ENCODE peak calls at places on chromosomes 12 and 14, in seven cellular contexts. L, G, A, P, X, V and O are unnamed samples.

GRCh38 chr12:40903040-40903439 is 210.8 kb downstream of the CNTN1 start:
- DNase-seq in V (no peak), X (no peak), G (no peak), L (no peak), P (no peak), A (no peak), O (no peak)

GRCh38 chr14:77638738-77639137 is 22.3 kb upstream of the SPTLC2 start:
- DNase-seq in A (peak), V (no peak), L (no peak), P (no peak), X (peak), G (peak), O (no peak)

GRCh38 chr12:131369094-131369845 is 341.6 kb upstream of the SFSWAP start:
- DNase-seq in G (no peak), X (no peak), V (no peak), L (no peak), P (peak), A (no peak), O (no peak)

GRCh38 chr12:124440841-124441381 is 126.5 kb downstream of the NCOR2 start:
- DNase-seq in P (no peak), A (no peak), G (no peak), L (no peak), V (no peak), X (no peak), O (no peak)

GRCh38 chr12:67650528-67651379 is 2.2 kb downstream of the DYRK2 start:
- DNase-seq in G (no peak), A (no peak), X (no peak), L (no peak), P (no peak), V (peak), O (no peak)

GRCh38 chr14:60773558-60773957 is 39.0 kb downstream of the MNAT1 start:
- DNase-seq in X (no peak), P (no peak), G (no peak), A (no peak), L (no peak), V (no peak), O (no peak)

GRCh38 chr14:101878222-101879211 is 85.9 kb upstream of the DYNC1H1 start:
- DNase-seq in X (no peak), V (peak), G (no peak), P (peak), A (no peak), L (no peak), O (no peak)

GRCh38 chr12:3182426-3182825 is 105.2 kb downstream of the TSPAN9 start:
- DNase-seq in L (no peak), X (no peak), P (no peak), A (no peak), V (no peak), G (no peak), O (no peak)

GRCh38 chr14:59358105-59358504 is 107.1 kb downstream of the GPR135 start:
- DNase-seq in G (peak), L (no peak), A (peak), X (peak), P (peak), V (no peak), O (no peak)

GRCh38 chr12:88529531-88530488 is 50.5 kb downstream of the KITLG start:
- DNase-seq in V (peak), A (peak), X (no peak), G (no peak), P (no peak), L (peak), O (no peak)

GRCh38 chr14:35197015-35197414 is 74.7 kb downstream of the PRORP start:
- DNase-seq in L (no peak), P (no peak), X (no peak), G (peak), V (no peak), A (no peak), O (no peak)

GRCh38 chr14:76950043-76951020 is 78.2 kb downstream of the IRF2BPL start:
- DNase-seq in X (no peak), A (peak), G (no peak), L (no peak), P (no peak), V (peak), O (no peak)

GRCh38 chr14:93276031-93276716 is 56.7 kb downstream of the BTBD7 start:
- DNase-seq in L (no peak), A (no peak), X (no peak), P (no peak), G (no peak), V (peak), O (no peak)

GRCh38 chr14:21796912-21797311 is 123.3 kb upstream of the OR4E1 start:
- DNase-seq in L (no peak), X (no peak), P (no peak), G (no peak), V (no peak), A (no peak), O (no peak)

GRCh38 chr12:107091989-107092641 is 1.2 kb downstream of the CRY1 start:
- DNase-seq in L (peak), V (peak), G (peak), A (peak), P (no peak), X (peak), O (no peak)

GRCh38 chr12:11777962-11778361 is 128.5 kb downstream of the ETV6 start:
- DNase-seq in X (no peak), V (no peak), L (no peak), A (no peak), G (no peak), P (no peak), O (no peak)

GRCh38 chr12:87117516-87117915 is 861.3 kb upstream of the MGAT4C start:
- DNase-seq in V (no peak), G (peak), P (no peak), L (no peak), X (no peak), A (no peak), O (no peak)

GRCh38 chr14:37270629-37271028 is 72.9 kb downstream of the MIPOL1 start:
- DNase-seq in G (no peak), V (no peak), X (no peak), A (no peak), L (no peak), P (no peak), O (no peak)

DNA sequence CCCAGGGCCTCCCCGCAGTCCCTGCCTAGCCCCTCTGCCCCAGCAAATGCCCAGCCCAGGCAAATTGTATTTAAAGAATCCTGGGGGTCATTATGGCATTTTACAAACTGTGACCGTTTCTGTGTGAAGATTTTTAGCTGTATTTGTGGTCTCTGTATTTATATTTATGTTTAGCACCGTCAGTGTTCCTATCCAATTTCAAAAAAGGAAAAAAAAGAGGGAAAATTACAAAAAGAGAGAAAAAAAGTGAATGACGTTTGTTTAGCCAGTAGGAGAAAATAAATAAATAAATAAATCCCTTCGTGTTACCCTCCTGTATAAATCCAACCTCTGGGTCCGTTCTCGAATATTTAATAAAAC is 2.2 kb downstream of the HOXC6 start:
- DNase-seq in X (no peak), P (no peak), G (no peak), V (no peak), A (no peak), L (no peak), O (no peak)
- H3K4me3 ChIP-seq in X (no peak), P (no peak), G (no peak), V (no peak), A (peak), L (no peak), O (no peak)

DNA sequence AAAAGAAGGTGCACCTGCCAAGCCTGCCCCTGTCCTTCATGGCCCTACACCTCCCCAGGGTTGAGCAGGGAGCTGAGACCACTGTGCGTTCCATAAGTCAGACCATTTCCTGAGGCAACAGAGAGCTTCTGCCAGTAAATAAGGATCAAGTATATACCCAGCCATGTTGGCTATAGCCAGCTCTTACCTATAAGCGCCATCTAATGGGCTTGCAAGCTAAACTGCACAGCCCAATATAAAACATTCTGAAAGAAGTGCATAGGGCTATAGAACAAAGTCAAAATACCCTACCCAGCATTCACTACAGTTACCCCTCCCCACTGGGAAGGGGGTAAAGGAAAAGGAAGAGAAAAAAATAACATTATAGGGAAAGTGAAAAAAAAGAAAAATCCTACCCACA is 59.3 kb upstream of the SCAF11 start:
- DNase-seq in V (no peak), G (no peak), L (no peak), X (no peak), A (no peak), P (no peak), O (no peak)
- TF ChIP-seq CTCF in V (no peak), G (no peak), L (no peak), X (no peak), A (no peak), P (no peak), O (no peak)

GRCh38 chr12:50927766-50928224 is 24.5 kb upstream of the HIGD1C start:
- DNase-seq in G (no peak), P (no peak), L (no peak), X (no peak), V (no peak), A (no peak), O (no peak)

GRCh38 chr12:50925920-50926319 is 26.4 kb upstream of the HIGD1C start:
- DNase-seq in L (no peak), A (no peak), X (no peak), P (no peak), V (no peak), G (no peak), O (no peak)

GRCh38 chr12:50927356-50927755 is 25.0 kb upstream of the HIGD1C start:
- DNase-seq in A (no peak), P (no peak), G (no peak), X (no peak), V (peak), L (peak), O (no peak)

GRCh38 chr12:50925342-50925651 is 27.0 kb upstream of the HIGD1C start:
- DNase-seq in A (no peak), L (no peak), V (peak), G (no peak), X (no peak), P (no peak), O (no peak)

DNA sequence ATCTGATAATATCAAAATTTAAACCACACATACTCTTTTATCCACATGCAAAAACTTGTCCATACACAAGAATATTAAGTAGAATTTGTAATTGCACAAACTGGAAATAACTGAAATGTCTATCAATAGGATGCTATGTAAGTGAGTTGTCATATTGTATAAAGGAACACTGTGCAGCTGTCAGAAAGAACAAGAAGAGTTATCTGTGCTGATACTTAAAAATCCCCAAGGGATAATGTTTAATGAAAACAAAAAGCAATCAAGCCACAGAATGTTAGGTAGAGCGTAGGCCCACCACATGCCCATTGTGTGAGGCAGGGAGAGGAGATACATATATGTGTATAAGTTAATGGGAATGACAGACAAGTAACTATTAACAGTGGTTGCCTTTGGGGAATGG is 25.9 kb upstream of the HIGD1C start:
- DNase-seq in A (no peak), V (no peak), L (no peak), X (no peak), P (no peak), G (no peak), O (no peak)
- H3K4me3 ChIP-seq in A (no peak), V (peak), L (no peak), X (no peak), P (peak), G (no peak), O (peak)

DNA sequence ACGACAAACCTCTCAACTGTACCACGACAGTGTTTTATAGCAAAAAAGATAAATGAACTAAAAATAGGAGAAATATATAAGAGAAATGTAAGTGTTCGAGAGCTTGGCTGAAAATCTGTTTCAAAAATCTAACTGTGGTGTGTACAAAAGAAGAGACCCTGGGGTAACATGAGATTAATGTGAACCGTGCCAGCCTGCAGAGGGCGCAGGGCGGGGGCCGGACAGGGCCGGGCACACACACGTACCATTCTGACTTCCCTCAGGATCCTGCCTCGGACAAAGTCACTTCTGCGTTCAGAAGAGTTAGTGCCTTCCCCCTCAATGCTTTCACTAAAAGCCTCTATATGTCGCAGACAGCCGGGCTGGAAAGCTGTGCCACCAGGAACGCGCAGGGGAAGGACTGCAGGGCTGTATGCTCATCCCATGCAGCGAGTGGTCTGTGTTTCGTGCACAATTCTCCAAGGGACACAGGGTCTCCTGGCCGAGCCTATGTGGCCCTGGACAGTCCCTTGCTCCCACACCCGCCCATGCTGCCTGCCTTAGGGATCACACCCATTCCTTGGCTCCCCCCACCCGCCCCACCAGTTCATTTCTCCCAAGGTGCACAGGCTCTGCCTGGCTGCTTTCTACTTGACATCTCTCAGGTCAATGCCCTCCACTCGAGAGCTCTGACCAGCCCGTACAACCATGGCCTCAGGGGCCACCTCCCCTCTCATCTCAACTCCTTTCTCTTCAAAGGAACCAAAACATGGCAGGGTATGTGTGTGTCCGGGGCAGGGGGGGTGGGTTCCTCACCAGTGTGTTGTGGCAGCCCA is 8.5 kb downstream of the CDCA4 start:
- DNase-seq in G (peak), A (no peak), P (no peak), X (no peak), L (no peak), V (peak), O (no peak)
- TF ChIP-seq CTCF in G (peak), A (peak), P (peak), X (peak), L (peak), V (no peak), O (peak)

DNA sequence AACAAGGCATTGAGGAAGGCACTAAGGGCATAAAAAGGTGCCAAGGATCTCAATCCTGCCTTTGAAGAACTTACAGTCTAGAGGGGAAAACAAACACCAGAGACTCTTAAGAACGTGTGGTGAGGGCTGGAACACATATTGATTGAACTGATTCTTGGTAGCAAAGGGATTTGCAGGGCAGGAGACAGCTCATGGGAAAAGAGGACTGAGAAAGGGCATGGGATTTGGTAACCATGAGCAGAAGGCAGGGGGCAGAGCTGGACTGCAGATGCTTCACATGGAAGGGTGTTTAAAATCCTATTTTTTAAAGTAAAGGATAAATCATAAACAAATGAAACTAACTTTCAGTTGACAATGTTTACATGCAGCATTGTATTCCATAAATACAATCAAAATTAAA is 203.1 kb downstream of the ITPR2 start:
- DNase-seq in G (peak), L (no peak), P (no peak), V (no peak), X (no peak), A (peak), O (no peak)
- H3K4me3 ChIP-seq in G (no peak), L (no peak), P (no peak), V (no peak), X (no peak), A (no peak), O (no peak)

GRCh38 chr14:51202914-51203665 is 37.0 kb upstream of the TMX1 start:
- DNase-seq in L (no peak), G (no peak), X (no peak), V (no peak), A (no peak), P (no peak), O (no peak)
- TF ChIP-seq CTCF in L (no peak), G (no peak), X (no peak), V (no peak), A (no peak), P (no peak), O (no peak)

DNA sequence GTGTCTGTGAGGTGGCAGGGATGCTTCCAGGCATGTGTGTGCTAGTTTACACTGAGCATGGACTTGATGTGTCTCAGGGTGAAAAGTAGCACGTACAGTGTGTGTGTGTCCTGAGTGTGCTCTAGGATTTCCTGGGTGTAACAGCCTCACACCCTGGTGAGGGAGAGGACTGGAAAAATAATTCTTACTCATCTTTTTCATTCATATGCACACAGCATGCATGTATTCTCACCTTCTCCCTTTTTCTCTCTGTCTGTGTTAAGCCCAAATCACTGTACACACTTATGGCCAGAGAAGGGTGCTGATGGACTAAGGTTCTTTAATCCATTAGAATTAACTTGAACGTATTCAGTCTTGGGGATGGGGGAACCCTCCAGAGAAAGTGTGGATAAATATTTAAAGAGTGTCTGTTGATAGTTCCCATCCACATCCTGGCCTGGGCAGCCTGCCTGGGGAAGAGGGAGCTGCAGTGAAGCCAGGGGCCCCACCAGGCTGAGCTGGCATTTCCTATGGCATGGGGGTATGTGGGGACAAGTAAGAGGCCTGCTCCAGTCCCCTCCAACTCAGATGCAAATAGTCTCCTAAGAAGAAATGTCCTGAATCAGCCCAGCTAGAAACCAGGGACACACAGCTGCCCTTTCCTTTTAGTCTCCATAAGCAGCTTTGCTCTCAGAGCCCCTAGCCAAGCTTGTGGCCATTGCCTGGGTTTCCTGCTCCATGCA is 1.1 kb upstream of the HOXC8 start:
- DNase-seq in P (no peak), V (no peak), L (no peak), X (no peak), G (no peak), A (no peak), O (no peak)
- H3K4me3 ChIP-seq in P (no peak), V (no peak), L (no peak), X (no peak), G (no peak), A (peak), O (no peak)